ENCODE peak calls at places on chromosomes 16 and 17, in four cellular contexts. Y, D, P and H are unnamed samples.

GRCh38 chr17:44219636-44220210 is at the start of gene UBTF:
- DNase-seq in Y (peak), D (no peak), P (no peak), H (peak)

GRCh38 chr16:3305109-3306068 is at the start of the genes TIGD7 and ZNF75A:
- DNase-seq in Y (peak), D (peak), P (peak), H (peak)

GRCh38 chr17:78000351-78000750 is 41.8 kb downstream of the TNRC6C start:
- DNase-seq in Y (no peak), D (no peak), P (no peak), H (no peak)

GRCh38 chr17:34166394-34166793 is 88.7 kb upstream of the CCL2 start:
- DNase-seq in Y (no peak), D (no peak), P (no peak), H (no peak)

GRCh38 chr17:79960788-79961522 is 74.7 kb downstream of the TBC1D16 start:
- DNase-seq in Y (no peak), D (no peak), P (no peak), H (no peak)

GRCh38 chr17:75231741-75232464 is 26.4 kb downstream of the NUP85 start:
- DNase-seq in Y (no peak), D (no peak), P (no peak), H (no peak)

GRCh38 chr16:57871457-57871856 is 69.2 kb upstream of the KIFC3 start:
- DNase-seq in Y (no peak), D (no peak), P (no peak), H (no peak)

GRCh38 chr17:39365252-39365651 is 36.2 kb downstream of the FBXL20 start:
- DNase-seq in Y (no peak), D (no peak), P (no peak), H (no peak)

GRCh38 chr17:74133726-74134125 is 69.8 kb upstream of the RPL38 start:
- DNase-seq in Y (no peak), D (no peak), P (no peak), H (no peak)

GRCh38 chr17:12665263-12666210 is at the start of gene MYOCD:
- DNase-seq in Y (no peak), D (no peak), P (peak), H (no peak)

GRCh38 chr17:63696381-63696961 is 3.5 kb downstream of the LIMD2 start:
- DNase-seq in Y (peak), D (no peak), P (no peak), H (no peak)

GRCh38 chr16:56121156-56121500 is 70.2 kb upstream of the GNAO1 start:
- DNase-seq in Y (no peak), D (peak), P (no peak), H (no peak)

GRCh38 chr16:65666132-65666869 is 544.4 kb upstream of the CDH11 start:
- DNase-seq in Y (no peak), D (no peak), P (no peak), H (no peak)

GRCh38 chr16:80526418-80527061 is 14.3 kb upstream of the DYNLRB2 start:
- DNase-seq in Y (peak), D (no peak), P (no peak), H (peak)

GRCh38 chr16:66220766-66221165 is 145.7 kb upstream of the CDH5 start:
- DNase-seq in Y (no peak), D (no peak), P (no peak), H (peak)

GRCh38 chr17:48153711-48154642 is 46.4 kb downstream of the SNX11 start:
- DNase-seq in Y (peak), D (no peak), P (no peak), H (peak)

GRCh38 chr17:1324201-1324750 is 44.8 kb downstream of the TRARG1 start:
- DNase-seq in Y (peak), D (no peak), P (no peak), H (no peak)

GRCh38 chr16:79047337-79047736 is 553.2 kb downstream of the MAF start:
- DNase-seq in Y (peak), D (no peak), P (no peak), H (peak)

GRCh38 chr17:11980813-11981212 is 16.5 kb downstream of the ZNF18 start:
- DNase-seq in Y (no peak), D (no peak), P (no peak), H (no peak)

GRCh38 chr16:84608281-84608680 is 9.6 kb downstream of the COTL1 start:
- DNase-seq in Y (no peak), D (no peak), P (no peak), H (peak)

GRCh38 chr17:40290629-40291296 is 3.1 kb downstream of the CDC6 start:
- DNase-seq in Y (peak), D (no peak), P (no peak), H (peak)

GRCh38 chr16:68085259-68086071 is at the start of gene NFATC3:
- DNase-seq in Y (peak), D (no peak), P (peak), H (peak)

GRCh38 chr17:43092891-43093290 is 32.3 kb downstream of the BRCA1 start:
- DNase-seq in Y (no peak), D (no peak), P (no peak), H (no peak)

GRCh38 chr16:3480901-3481695 is 14.2 kb downstream of the C16orf90 start:
- DNase-seq in Y (peak), D (no peak), P (no peak), H (no peak)

GRCh38 chr16:67547423-67548264 is 14.7 kb upstream of the CTCF start:
- DNase-seq in Y (no peak), D (no peak), P (no peak), H (no peak)

GRCh38 chr17:31758646-31759045 is 100.4 kb downstream of the COPRS start:
- DNase-seq in Y (no peak), D (no peak), P (no peak), H (no peak)

GRCh38 chr17:27319536-27320221 is 25.8 kb downstream of the WSB1 start:
- DNase-seq in Y (no peak), D (no peak), P (no peak), H (no peak)

GRCh38 chr16:20441221-20441620 is 10.1 kb upstream of the ACSM2A start:
- DNase-seq in Y (no peak), D (no peak), P (no peak), H (no peak)

GRCh38 chr16:969508-970378 is 1.0 kb downstream of the LMF1 start:
- DNase-seq in Y (no peak), D (no peak), P (peak), H (no peak)
- TF ChIP-seq SPI1 in Y (no peak), D (no peak), P (no peak), H (no peak)

GRCh38 chr16:641326-642188 is at the start of gene MCRIP2:
- DNase-seq in Y (peak), D (peak), P (peak), H (peak)
- TF ChIP-seq SPI1 in Y (no peak), D (no peak), P (no peak), H (no peak)

GRCh38 chr17:9389116-9389515 is 186.5 kb downstream of the STX8 start:
- DNase-seq in Y (no peak), D (peak), P (peak), H (no peak)
- TF ChIP-seq SPI1 in Y (no peak), D (no peak), P (no peak), H (no peak)

GRCh38 chr17:61259360-61259759 is 140.3 kb upstream of the TBX2 start:
- DNase-seq in Y (no peak), D (no peak), P (no peak), H (no peak)

GRCh38 chr17:61261001-61261587 is 138.5 kb upstream of the TBX2 start:
- DNase-seq in Y (no peak), D (no peak), P (no peak), H (no peak)

GRCh38 chr17:61255609-61256008 is 144.0 kb upstream of the TBX2 start:
- DNase-seq in Y (no peak), D (no peak), P (no peak), H (no peak)

GRCh38 chr17:61265397-61265796 is 134.2 kb upstream of the TBX2 start:
- DNase-seq in Y (no peak), D (no peak), P (no peak), H (no peak)

GRCh38 chr17:61260061-61260797 is 139.4 kb upstream of the TBX2 start:
- DNase-seq in Y (no peak), D (no peak), P (no peak), H (no peak)
- TF ChIP-seq SPI1 in Y (no peak), D (no peak), P (no peak), H (no peak)

GRCh38 chr17:50908860-50909764 is 43.0 kb upstream of the TOB1 start:
- DNase-seq in Y (no peak), D (no peak), P (no peak), H (peak)
- TF ChIP-seq SPI1 in Y (no peak), D (no peak), P (no peak), H (no peak)

DNA sequence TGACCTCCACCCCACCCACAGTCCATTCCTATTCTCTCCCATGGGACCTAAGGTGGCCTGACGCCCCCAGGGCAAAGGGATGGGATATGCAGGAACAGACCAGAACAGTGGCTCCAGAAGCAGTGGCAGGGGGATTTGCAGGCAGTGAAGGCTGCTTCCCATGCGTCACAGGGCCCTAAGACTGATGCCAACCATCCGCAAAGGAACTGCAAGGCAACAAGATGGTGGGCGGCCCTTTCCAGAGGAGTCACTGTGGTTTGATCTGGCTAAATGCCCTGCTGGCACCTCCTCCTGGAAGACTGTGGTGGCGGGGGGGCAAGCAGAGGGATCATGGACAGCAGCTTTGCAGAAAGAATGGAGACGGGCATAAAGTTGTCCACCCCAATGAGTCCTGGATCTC is 4.4 kb upstream of the SLC39A11 start:
- DNase-seq in Y (no peak), D (no peak), P (no peak), H (no peak)
- TF ChIP-seq SPI1 in Y (no peak), D (no peak), P (no peak), H (peak)